ENCODE peak calls at places on chromosomes 11 and 22, in five cellular contexts. One of them, this sample, is unnamed.

GRCh38 chr11:69361048-69361447 is 67.1 kb downstream of the MYEOV start:
- DNase-seq in AG04449: no peak
- DNase-seq in cardiac fibroblast: no peak
- DNase-seq in body of pancreas: no peak
- DNase-seq in brain microvascular endothelial cell: no peak
- DNase-seq in this sample: no peak

GRCh38 chr22:41216984-41217383 is 11.9 kb downstream of the L3MBTL2 start:
- DNase-seq in AG04449: no peak
- DNase-seq in cardiac fibroblast: peak
- DNase-seq in body of pancreas: no peak
- DNase-seq in brain microvascular endothelial cell: no peak
- DNase-seq in this sample: no peak

GRCh38 chr11:43738600-43739409 is 58.3 kb downstream of the HSD17B12 start:
- DNase-seq in AG04449: peak
- DNase-seq in cardiac fibroblast: peak
- DNase-seq in body of pancreas: peak
- DNase-seq in brain microvascular endothelial cell: peak
- DNase-seq in this sample: peak

GRCh38 chr11:1559103-1559951 is 12.7 kb downstream of the DUSP8 start:
- DNase-seq in AG04449: peak
- DNase-seq in cardiac fibroblast: peak
- DNase-seq in body of pancreas: peak
- DNase-seq in brain microvascular endothelial cell: no peak
- DNase-seq in this sample: no peak

GRCh38 chr11:1075341-1075911 is 752 bp downstream of the MUC2 start:
- DNase-seq in AG04449: no peak
- DNase-seq in cardiac fibroblast: no peak
- DNase-seq in body of pancreas: no peak
- DNase-seq in brain microvascular endothelial cell: no peak
- DNase-seq in this sample: no peak

GRCh38 chr11:80297808-80298460 is 857.1 kb upstream of the TENM4 start:
- DNase-seq in AG04449: peak
- DNase-seq in cardiac fibroblast: peak
- DNase-seq in body of pancreas: no peak
- DNase-seq in brain microvascular endothelial cell: peak
- DNase-seq in this sample: no peak

GRCh38 chr11:15146271-15147003 is 31.7 kb downstream of the INSC start:
- DNase-seq in AG04449: no peak
- DNase-seq in cardiac fibroblast: peak
- DNase-seq in body of pancreas: no peak
- DNase-seq in brain microvascular endothelial cell: peak
- DNase-seq in this sample: no peak

GRCh38 chr22:50456466-50457234 is 18.2 kb downstream of the SBF1 start:
- DNase-seq in AG04449: no peak
- DNase-seq in cardiac fibroblast: no peak
- DNase-seq in body of pancreas: no peak
- DNase-seq in brain microvascular endothelial cell: no peak
- DNase-seq in this sample: no peak

GRCh38 chr22:42947211-42947990 is 67.5 kb downstream of the PACSIN2 start:
- DNase-seq in AG04449: no peak
- DNase-seq in cardiac fibroblast: no peak
- DNase-seq in body of pancreas: peak
- DNase-seq in brain microvascular endothelial cell: peak
- DNase-seq in this sample: no peak

GRCh38 chr22:42948205-42948804 is 66.6 kb downstream of the PACSIN2 start:
- DNase-seq in AG04449: no peak
- DNase-seq in cardiac fibroblast: no peak
- DNase-seq in body of pancreas: no peak
- DNase-seq in brain microvascular endothelial cell: no peak
- DNase-seq in this sample: no peak

GRCh38 chr22:42950281-42950680 is 64.7 kb downstream of the PACSIN2 start:
- DNase-seq in AG04449: no peak
- DNase-seq in cardiac fibroblast: no peak
- DNase-seq in body of pancreas: no peak
- DNase-seq in brain microvascular endothelial cell: no peak
- DNase-seq in this sample: no peak

GRCh38 chr22:42951093-42951710 is 63.7 kb downstream of the PACSIN2 start:
- DNase-seq in AG04449: no peak
- DNase-seq in cardiac fibroblast: no peak
- DNase-seq in body of pancreas: no peak
- DNase-seq in brain microvascular endothelial cell: no peak
- DNase-seq in this sample: no peak

DNA sequence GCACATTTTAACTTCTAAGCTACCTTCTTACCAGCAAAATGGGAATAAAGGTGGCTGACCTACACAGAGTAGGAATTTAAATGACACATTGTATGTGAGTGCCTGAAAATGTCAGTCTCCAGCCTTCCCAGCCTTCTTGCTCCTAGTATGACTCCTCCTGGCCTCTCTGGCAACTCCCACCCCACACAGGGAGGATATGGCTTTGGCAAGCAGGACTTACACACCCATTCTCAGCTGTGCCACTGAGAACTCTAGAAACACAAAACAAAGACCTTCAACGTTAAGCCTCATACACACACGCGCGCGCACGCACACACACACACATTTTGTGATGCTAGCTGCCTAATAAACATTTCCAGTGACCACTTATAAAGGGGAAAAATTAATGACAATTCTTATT is 65.8 kb downstream of the PACSIN2 start:
- DNase-seq in AG04449: no peak
- DNase-seq in cardiac fibroblast: peak
- DNase-seq in body of pancreas: no peak
- DNase-seq in brain microvascular endothelial cell: peak
- DNase-seq in this sample: no peak
- TF ChIP-seq CTCF in AG04449: no peak
- TF ChIP-seq CTCF in cardiac fibroblast: no peak
- TF ChIP-seq CTCF in body of pancreas: no peak
- TF ChIP-seq CTCF in brain microvascular endothelial cell: peak
- TF ChIP-seq CTCF in this sample: no peak

DNA sequence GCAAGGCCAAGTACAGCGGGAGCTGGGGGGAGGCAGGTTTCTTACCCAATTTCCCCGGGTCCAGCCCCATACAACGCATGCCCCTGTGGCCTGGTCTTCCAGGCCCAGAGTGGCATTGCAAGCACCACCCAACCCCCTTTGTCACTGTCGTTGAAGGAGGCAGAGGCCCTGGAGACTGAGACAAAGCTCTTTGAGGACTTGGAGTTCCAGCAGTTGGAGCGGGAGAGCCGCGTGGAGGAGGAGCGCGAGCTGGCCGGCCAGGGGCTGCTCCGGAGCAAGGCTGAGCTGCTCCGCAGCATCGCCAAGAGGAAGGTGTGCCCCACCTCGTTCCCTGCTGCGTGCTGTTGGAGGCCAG is 27.8 kb downstream of the PHLDB1 start:
- DNase-seq in AG04449: no peak
- DNase-seq in cardiac fibroblast: no peak
- DNase-seq in body of pancreas: peak
- DNase-seq in brain microvascular endothelial cell: no peak
- DNase-seq in this sample: no peak
- H3K4me3 ChIP-seq in AG04449: no peak
- H3K4me3 ChIP-seq in cardiac fibroblast: no peak
- H3K4me3 ChIP-seq in body of pancreas: no peak
- H3K4me3 ChIP-seq in brain microvascular endothelial cell: no peak
- H3K4me3 ChIP-seq in this sample: no peak

GRCh38 chr22:21451545-21452520 is 15.4 kb upstream of the TMEM191C start:
- DNase-seq in AG04449: no peak
- DNase-seq in cardiac fibroblast: no peak
- DNase-seq in body of pancreas: no peak
- DNase-seq in brain microvascular endothelial cell: no peak
- DNase-seq in this sample: no peak
- TF ChIP-seq CTCF in AG04449: no peak
- TF ChIP-seq CTCF in cardiac fibroblast: no peak
- TF ChIP-seq CTCF in body of pancreas: no peak
- TF ChIP-seq CTCF in brain microvascular endothelial cell: no peak
- TF ChIP-seq CTCF in this sample: no peak

GRCh38 chr11:119314748-119315138 is 2.2 kb downstream of the MCAM start:
- DNase-seq in AG04449: no peak
- DNase-seq in cardiac fibroblast: no peak
- DNase-seq in body of pancreas: no peak
- DNase-seq in brain microvascular endothelial cell: no peak
- DNase-seq in this sample: no peak

GRCh38 chr11:119315139-119316016 is 1.6 kb downstream of the MCAM start:
- DNase-seq in AG04449: no peak
- DNase-seq in cardiac fibroblast: no peak
- DNase-seq in body of pancreas: peak
- DNase-seq in brain microvascular endothelial cell: no peak
- DNase-seq in this sample: no peak

GRCh38 chr11:119316729-119317591 is at the start of gene MCAM:
- DNase-seq in AG04449: no peak
- DNase-seq in cardiac fibroblast: no peak
- DNase-seq in body of pancreas: peak
- DNase-seq in brain microvascular endothelial cell: no peak
- DNase-seq in this sample: no peak

GRCh38 chr11:119317592-119318239 is 786 bp upstream of the MCAM start:
- DNase-seq in AG04449: no peak
- DNase-seq in cardiac fibroblast: no peak
- DNase-seq in body of pancreas: no peak
- DNase-seq in brain microvascular endothelial cell: no peak
- DNase-seq in this sample: no peak

DNA sequence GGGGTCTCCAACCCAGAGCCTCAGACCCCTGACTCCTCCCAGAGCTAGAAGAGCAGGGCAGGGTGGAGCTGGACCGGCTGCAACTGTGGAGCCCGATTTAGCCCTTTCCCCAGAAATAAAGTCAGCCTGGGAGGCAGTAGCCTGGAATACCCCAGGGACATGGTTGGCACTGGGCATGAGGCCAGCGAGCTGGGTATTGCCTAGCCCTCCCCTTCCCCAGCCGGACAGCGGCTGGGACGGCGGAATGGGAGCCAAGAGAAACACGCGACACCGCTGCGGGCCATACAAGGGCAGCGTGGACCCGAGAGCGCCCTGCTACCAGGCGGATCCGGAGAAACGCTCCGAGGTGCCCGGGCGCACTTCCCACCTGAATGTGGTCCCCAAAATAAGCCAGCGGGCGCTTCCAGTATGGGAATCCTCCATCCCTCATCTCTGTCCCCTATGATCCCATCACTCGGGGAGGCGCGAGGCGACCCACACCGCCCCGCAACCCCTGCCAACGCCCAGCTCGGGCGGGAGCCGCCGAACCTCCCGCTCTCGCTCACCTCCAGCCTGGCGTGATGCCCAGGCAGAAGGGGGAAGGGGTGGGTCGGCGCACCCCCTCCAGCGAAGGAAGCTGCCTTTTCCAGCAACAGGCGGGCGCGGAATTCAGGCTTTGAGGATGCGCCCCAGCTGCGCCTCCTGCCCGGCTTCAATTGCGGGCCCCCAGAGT is 757 bp downstream of the MCAM start:
- DNase-seq in AG04449: no peak
- DNase-seq in cardiac fibroblast: no peak
- DNase-seq in body of pancreas: peak
- DNase-seq in brain microvascular endothelial cell: no peak
- DNase-seq in this sample: no peak
- H3K4me3 ChIP-seq in AG04449: peak
- H3K4me3 ChIP-seq in cardiac fibroblast: peak
- H3K4me3 ChIP-seq in body of pancreas: no peak
- H3K4me3 ChIP-seq in brain microvascular endothelial cell: peak
- H3K4me3 ChIP-seq in this sample: peak

DNA sequence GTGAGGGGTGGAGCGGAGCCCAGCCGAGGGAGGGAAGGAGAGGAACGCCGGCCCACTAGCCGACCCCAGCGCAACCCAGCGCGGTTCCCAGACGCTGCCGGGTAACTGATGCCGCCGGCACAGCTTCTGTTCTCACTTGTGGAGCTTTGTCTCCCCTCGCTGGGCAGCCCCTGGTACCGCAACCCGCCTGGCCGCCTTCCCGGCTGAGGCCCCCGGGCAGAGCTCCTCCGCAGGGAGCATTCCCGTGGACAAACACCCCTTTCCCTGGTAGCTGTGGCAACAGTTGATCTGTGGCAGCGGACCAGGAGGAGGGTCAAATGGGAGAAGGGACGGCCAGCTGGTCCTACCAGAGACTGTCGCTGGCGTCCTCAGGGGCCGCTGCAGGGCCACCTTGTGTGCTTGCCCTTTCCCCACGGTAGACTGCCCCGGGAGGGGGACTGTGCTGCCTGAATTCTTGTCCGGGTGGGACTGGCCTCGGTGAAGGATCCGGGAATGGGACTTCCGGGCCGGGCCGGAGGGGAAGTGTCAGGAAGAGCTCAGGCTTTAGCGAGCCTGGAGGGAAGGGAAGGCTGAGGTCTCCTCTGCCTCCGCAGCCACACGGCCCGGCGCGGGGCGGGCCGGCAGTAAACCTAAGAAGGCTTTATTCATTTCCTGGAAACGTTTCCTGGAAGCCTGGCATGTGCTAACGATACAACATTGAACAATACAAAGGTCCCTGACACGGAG is 468.0 kb downstream of the OPCML start:
- DNase-seq in AG04449: peak
- DNase-seq in cardiac fibroblast: peak
- DNase-seq in body of pancreas: peak
- DNase-seq in brain microvascular endothelial cell: peak
- DNase-seq in this sample: no peak
- TF ChIP-seq CTCF in AG04449: peak
- TF ChIP-seq CTCF in cardiac fibroblast: peak
- TF ChIP-seq CTCF in body of pancreas: peak
- TF ChIP-seq CTCF in brain microvascular endothelial cell: peak
- TF ChIP-seq CTCF in this sample: peak

GRCh38 chr11:122081073-122081472 is 34.9 kb downstream of the BLID start:
- DNase-seq in AG04449: no peak
- DNase-seq in cardiac fibroblast: no peak
- DNase-seq in body of pancreas: no peak
- DNase-seq in brain microvascular endothelial cell: no peak
- DNase-seq in this sample: no peak

GRCh38 chr11:122089111-122089510 is 26.9 kb downstream of the BLID start:
- DNase-seq in AG04449: no peak
- DNase-seq in cardiac fibroblast: no peak
- DNase-seq in body of pancreas: no peak
- DNase-seq in brain microvascular endothelial cell: no peak
- DNase-seq in this sample: no peak

GRCh38 chr11:122085712-122086111 is 30.3 kb downstream of the BLID start:
- DNase-seq in AG04449: no peak
- DNase-seq in cardiac fibroblast: no peak
- DNase-seq in body of pancreas: no peak
- DNase-seq in brain microvascular endothelial cell: no peak
- DNase-seq in this sample: no peak

GRCh38 chr11:122082203-122082602 is 33.8 kb downstream of the BLID start:
- DNase-seq in AG04449: no peak
- DNase-seq in cardiac fibroblast: no peak
- DNase-seq in body of pancreas: no peak
- DNase-seq in brain microvascular endothelial cell: no peak
- DNase-seq in this sample: no peak

DNA sequence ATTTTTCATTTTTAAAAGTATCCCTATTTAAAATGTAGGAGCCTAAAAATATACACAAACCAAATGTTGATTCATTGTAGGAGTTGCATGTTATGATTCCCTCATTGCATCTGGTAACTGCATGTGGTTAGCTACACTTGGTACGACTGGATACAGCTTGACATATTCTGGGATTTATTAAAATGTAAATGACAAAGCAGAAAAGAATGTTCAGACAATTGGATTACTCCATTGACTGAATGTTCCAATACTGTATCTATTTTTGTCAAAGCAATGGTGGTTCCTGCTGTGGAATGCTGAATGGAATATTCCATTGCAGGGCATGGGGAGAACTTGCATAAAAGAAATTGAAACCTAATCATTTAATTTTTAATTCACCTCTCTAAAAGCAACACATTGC is 30.8 kb downstream of the BLID start:
- DNase-seq in AG04449: peak
- DNase-seq in cardiac fibroblast: peak
- DNase-seq in body of pancreas: no peak
- DNase-seq in brain microvascular endothelial cell: peak
- DNase-seq in this sample: peak
- H3K4me3 ChIP-seq in AG04449: no peak
- H3K4me3 ChIP-seq in cardiac fibroblast: no peak
- H3K4me3 ChIP-seq in body of pancreas: no peak
- H3K4me3 ChIP-seq in brain microvascular endothelial cell: no peak
- H3K4me3 ChIP-seq in this sample: no peak

This sample was measured in HFF-Myc.